ENCODE peak calls at places on chromosomes 13 and 19, in six cellular contexts. W is heart left ventricle, J is uterus, K is esophagus squamous epithelium, S is IMR-90, Q is spleen. R is an unnamed sample.

GRCh38 chr13:97600438-97601080 is 166.6 kb downstream of the RAP2A start:
- DNase-seq in K (no peak), Q (no peak), W (no peak), S (peak), J (no peak), R (no peak)

GRCh38 chr13:112573710-112574109 is 14.2 kb downstream of the TUBGCP3 start:
- DNase-seq in K (no peak), W (no peak), J (no peak), Q (no peak), S (no peak), R (no peak)

GRCh38 chr13:30869491-30869890 is 36.6 kb upstream of the MEDAG start:
- DNase-seq in W (no peak), K (no peak), S (peak), Q (no peak), J (no peak), R (no peak)

GRCh38 chr13:51793570-51794273 is 10.2 kb downstream of the DHRS12 start:
- DNase-seq in J (no peak), W (no peak), S (peak), Q (no peak), K (no peak), R (no peak)

GRCh38 chr13:84994582-84994981 is 804.6 kb downstream of the SLITRK6 start:
- DNase-seq in W (no peak), Q (no peak), S (no peak), K (no peak), J (no peak), R (no peak)

GRCh38 chr19:1279782-1280341 is 4.5 kb downstream of the FAM174C start:
- DNase-seq in W (peak), S (peak), J (peak), Q (peak), K (no peak), R (peak)

GRCh38 chr13:64278493-64278892 is 2862.8 kb upstream of the PCDH20 start:
- DNase-seq in Q (no peak), S (peak), W (no peak), K (no peak), J (no peak), R (no peak)

GRCh38 chr13:109816979-109817275 is 30.5 kb upstream of the IRS2 start:
- DNase-seq in K (no peak), Q (no peak), W (no peak), J (no peak), S (peak), R (no peak)

GRCh38 chr19:4965061-4965460 is 3.9 kb upstream of the KDM4B start:
- DNase-seq in K (no peak), W (no peak), S (no peak), Q (no peak), J (no peak), R (no peak)

GRCh38 chr13:72781461-72782439 is at the start of the genes DIS3 and PIBF1:
- DNase-seq in W (peak), K (peak), S (peak), Q (peak), J (peak), R (peak)
- TF ChIP-seq POLR2A in W (peak), K (peak), S (peak), Q (peak), J (peak), R (no peak)

DNA sequence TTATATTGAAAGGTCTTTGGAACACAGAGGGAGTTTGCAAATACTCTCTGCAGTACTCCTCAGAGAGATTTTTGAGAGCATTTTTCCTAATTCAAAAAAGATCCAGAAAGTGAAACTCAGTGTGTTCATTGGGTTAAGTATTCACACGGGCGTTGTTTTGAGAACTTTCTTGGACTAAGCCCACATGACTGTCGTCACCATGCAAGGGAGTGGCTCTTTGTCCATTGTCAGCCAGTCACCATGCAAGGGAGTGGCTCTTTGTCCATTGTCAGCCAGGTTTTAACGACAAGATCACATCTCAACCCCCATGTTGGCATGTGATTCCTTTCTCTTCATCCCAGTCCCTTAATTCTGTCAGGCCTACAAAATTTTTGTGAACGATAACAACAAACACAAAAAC is 81.2 kb upstream of the STK24 start:
- DNase-seq in W (no peak), K (no peak), Q (no peak), J (no peak), S (no peak), R (peak)
- H3K4me3 ChIP-seq in W (no peak), K (no peak), Q (no peak), J (no peak), S (no peak), R (no peak)

GRCh38 chr13:75537401-75538365 is at the start of gene COMMD6:
- DNase-seq in K (peak), W (peak), S (peak), J (peak), Q (peak), R (peak)
- TF ChIP-seq CTCF in K (peak), W (peak), S (no peak), J (peak), Q (peak), R (no peak)

DNA sequence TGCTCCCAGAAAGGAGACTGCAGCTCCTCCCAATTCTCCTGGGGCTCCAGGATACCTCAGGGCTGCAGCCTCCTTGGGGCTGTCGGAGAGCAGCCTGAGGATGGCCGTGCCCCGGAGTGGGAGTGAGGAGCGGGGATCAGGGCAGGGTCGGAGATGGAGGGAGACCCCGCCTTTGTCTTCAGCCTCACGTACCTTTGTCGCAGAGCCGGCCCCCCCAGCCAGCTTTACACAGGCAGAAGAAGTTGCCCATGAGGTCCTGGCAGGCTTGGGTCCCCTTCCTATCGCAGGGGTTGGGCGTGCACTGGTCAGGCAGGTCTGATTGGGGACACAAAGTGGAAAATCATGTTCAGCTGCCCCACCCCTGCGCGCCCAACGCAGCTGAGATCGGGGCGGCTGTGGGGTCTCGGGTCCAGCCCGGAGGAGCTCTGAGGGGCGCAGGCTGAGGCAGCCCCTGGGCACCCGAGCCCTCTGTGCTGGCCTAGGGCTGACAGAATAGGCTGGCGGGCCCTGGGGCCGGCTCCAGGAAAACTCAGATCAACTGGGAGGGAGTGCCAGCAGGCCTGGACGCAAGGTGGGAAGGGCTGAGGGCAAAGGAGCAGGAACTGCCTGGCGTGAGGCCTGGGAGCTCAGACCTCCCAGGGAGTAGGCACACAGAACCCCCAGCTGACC is 24.2 kb downstream of the GAS6 start:
- DNase-seq in S (no peak), Q (no peak), W (no peak), J (no peak), K (no peak), R (no peak)
- TF ChIP-seq POLR2A in S (no peak), Q (no peak), W (no peak), J (no peak), K (no peak), R (no peak)

DNA sequence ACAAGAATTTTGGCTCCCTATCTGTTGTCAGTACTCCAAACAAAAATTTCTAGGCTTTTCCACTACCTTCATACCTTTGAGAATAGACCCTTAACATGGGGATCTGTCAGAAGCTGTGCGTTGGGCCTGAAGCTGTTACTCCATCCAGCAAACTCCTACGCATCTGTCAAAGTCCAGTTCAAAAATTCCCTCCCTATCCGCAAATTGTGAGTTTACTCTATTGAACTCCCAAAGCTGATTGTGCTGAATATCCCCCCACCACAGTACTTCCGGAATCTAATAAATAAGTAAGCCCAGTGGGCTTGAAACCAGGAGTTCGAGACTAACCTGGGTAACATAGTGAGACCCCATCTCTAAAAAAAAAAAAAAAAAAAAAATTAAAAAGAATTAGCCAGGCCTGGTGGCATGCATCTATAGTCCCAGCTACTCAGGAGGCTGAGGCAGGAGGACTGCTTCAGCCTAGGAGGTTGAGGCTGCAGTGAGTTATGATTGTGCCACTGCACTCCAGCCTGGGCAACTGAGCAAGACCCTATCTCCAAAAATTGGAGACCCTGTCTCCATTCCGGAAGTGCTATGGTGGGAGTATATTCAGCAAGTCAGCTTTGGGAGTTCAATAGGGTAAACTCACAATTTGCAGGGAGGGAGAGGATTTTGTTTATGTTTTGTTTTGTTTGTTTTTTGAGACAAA is 930 bp upstream of the FBN3 start:
- DNase-seq in J (no peak), Q (no peak), W (no peak), S (no peak), K (no peak), R (no peak)
- H3K4me3 ChIP-seq in J (no peak), Q (no peak), W (no peak), S (no peak), K (no peak), R (no peak)

R was measured in lower leg skin.